ENCODE peak calls at places on chromosomes 3 and 15, in five cellular contexts. Q is ovary, I is WERI-Rb-1, U is colonic mucosa, F is SK-N-SH. C is an unnamed sample.

GRCh38 chr3:72665701-72666443 is 182.4 kb downstream of the SHQ1 start:
- DNase-seq in Q (no peak), I (peak; percentile 92), U (peak; percentile 75), F (peak; percentile 82), C (no peak)

GRCh38 chr3:52679139-52679538 is 6.6 kb downstream of the PBRM1 start:
- DNase-seq in Q (no peak), I (no peak), U (no peak), F (no peak), C (no peak)

GRCh38 chr3:139263798-139264197 is 80.0 kb upstream of the MRPS22 start:
- DNase-seq in Q (no peak), I (no peak), U (no peak), F (no peak), C (no peak)

GRCh38 chr15:25850154-25851111 is 12.7 kb downstream of the ATP10A start:
- DNase-seq in Q (peak; percentile 63), I (no peak), U (peak; percentile 57), F (peak; percentile 67), C (no peak)

GRCh38 chr3:11559816-11560633 is 83.7 kb downstream of the VGLL4 start:
- DNase-seq in Q (peak; percentile 47), I (no peak), U (no peak), F (no peak), C (no peak)

GRCh38 chr3:135929670-135930069 is 35.9 kb upstream of the PPP2R3A start:
- DNase-seq in Q (peak; percentile 64), I (no peak), U (no peak), F (no peak), C (no peak)

GRCh38 chr3:108106031-108106430 is 15.2 kb upstream of the CD47 start:
- DNase-seq in Q (no peak), I (no peak), U (no peak), F (no peak), C (no peak)

GRCh38 chr15:46897266-46897665 is 820.0 kb upstream of the SEMA6D start:
- DNase-seq in Q (no peak), I (no peak), U (no peak), F (no peak), C (no peak)

GRCh38 chr15:40696228-40696627 is 1.3 kb downstream of the RAD51 start:
- DNase-seq in Q (no peak), I (no peak), U (no peak), F (no peak), C (no peak)

GRCh38 chr3:52356126-52356525 is 40.0 kb downstream of the DNAH1 start:
- DNase-seq in Q (no peak), I (no peak), U (no peak), F (no peak), C (no peak)

GRCh38 chr3:123636431-123636841 is 51.6 kb upstream of the HACD2 start:
- DNase-seq in Q (peak; percentile 61), I (peak; percentile 97), U (no peak), F (no peak), C (no peak)

GRCh38 chr3:123633530-123633929 is 48.7 kb upstream of the HACD2 start:
- DNase-seq in Q (no peak), I (no peak), U (no peak), F (no peak), C (no peak)

GRCh38 chr3:123635220-123635619 is 50.4 kb upstream of the HACD2 start:
- DNase-seq in Q (no peak), I (no peak), U (no peak), F (no peak), C (no peak)

GRCh38 chr3:123635717-123636116 is 50.9 kb upstream of the HACD2 start:
- DNase-seq in Q (no peak), I (no peak), U (no peak), F (no peak), C (no peak)

DNA sequence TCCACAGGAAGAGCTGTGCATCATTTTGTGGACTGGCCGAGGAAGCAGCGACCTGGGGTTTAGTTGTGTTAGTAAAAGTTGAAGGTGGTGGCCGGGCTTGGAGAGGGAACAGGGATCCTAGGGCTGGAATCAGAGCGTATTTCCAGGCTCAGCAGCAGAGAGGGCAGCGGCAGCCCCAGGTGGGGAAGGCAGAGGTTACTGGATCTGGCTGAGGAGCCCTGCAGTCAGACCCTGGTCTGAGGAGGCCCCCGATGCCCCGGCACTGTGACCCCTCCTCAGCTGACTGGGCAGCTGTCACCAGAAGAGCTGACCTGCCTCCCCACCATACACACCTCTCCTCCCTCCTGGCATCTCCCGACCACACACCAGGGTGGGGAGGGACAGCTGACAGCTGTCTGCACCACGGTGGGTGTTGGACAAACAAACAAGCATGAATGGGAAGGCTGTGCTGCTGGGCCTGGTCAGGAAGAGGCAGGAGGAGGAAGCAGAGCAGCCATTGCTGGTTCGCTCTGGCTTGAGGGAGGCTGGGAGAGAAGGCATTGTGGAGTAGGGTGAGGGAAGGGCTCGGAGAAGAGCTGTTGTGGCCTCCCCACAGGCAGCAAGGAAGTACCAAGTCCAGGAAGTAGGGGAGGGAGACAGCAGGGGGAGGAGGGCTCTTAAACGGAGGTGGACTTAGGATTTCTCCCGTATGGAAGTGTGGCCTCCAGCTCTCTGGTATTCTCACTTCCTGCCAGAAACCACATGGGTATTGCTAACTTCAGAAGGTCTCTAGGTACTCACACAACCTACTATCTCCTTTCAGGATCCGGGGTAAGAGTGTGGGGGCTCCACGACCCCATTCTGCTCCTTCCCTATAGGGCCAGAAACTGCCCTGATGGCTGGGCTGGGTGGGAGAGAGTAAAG is 49.5 kb upstream of the HACD2 start:
- DNase-seq in Q (no peak), I (no peak), U (no peak), F (no peak), C (no peak)
- H3K27ac ChIP-seq in Q (peak overlapping the region; percentile 16), I (no peak overlapping the region), U (no peak overlapping the region), F (no peak overlapping the region), C (no peak overlapping the region)

GRCh38 chr3:115658032-115658336 is 34.7 kb downstream of the GAP43 start:
- DNase-seq in Q (no peak), I (no peak), U (no peak), F (no peak), C (no peak)

GRCh38 chr3:115658337-115659181 is 35.2 kb downstream of the GAP43 start:
- DNase-seq in Q (peak; percentile 84), I (peak; percentile 82), U (peak; percentile 70), F (peak; percentile 89), C (peak; percentile 78)

GRCh38 chr3:115659861-115660260 is 36.6 kb downstream of the GAP43 start:
- DNase-seq in Q (no peak), I (no peak), U (no peak), F (no peak), C (no peak)

GRCh38 chr3:115660646-115661442 is 37.5 kb downstream of the GAP43 start:
- DNase-seq in Q (no peak), I (no peak), U (no peak), F (no peak), C (no peak)

DNA sequence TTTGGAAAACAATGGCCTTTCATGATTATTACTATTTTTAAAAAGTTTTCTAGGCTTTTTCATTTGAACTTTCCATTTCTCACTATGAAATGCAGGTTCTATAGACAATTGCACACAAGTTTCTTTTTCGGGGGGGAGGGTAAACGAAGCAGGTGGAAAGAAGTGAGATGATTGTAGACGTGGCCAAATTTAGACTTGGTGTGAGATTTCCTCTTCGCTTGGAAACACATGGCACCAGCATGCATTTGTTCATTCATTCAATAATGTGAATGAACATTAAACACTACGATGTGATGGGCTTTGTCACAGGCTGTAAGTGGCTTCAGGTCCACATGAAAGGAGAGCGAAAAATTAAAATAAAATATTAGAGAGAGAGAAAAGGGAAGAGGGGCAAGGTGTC is 35.9 kb downstream of the GAP43 start:
- DNase-seq in Q (no peak), I (no peak), U (no peak), F (no peak), C (no peak)
- H3K4me3 ChIP-seq in Q (peak overlapping the region; percentile 67), I (no peak overlapping the region), U (peak overlapping the region; percentile 64), F (no peak overlapping the region), C (peak overlapping the region; percentile 85)

GRCh38 chr3:76646921-76647562 is 392.9 kb upstream of the ROBO2 start:
- DNase-seq in Q (no peak), I (peak; percentile 17), U (no peak), F (no peak), C (no peak)
- TF ChIP-seq CTCF in Q (no peak), I (peak; percentile 18), U (no peak), F (no peak), C (no peak)

DNA sequence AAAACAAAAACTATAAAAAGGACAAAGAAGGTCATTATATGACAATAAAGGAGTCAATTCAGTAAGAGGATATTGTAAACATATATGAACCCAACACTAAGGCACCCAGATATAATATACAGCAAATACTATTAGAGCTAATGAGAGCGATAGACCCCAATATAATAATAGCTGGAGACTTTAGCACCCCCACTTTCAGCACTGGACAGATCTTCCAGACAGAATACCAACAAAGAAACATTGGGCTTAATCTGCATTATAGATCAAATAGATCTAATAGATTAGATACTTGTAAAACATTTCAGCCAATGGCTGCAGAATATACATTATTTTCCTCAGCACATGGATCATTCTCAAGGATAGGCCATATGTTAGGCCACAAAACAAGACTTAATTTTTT is 53.4 kb downstream of the NUDT16 start:
- DNase-seq in Q (no peak), I (no peak), U (no peak), F (no peak), C (no peak)
- H3K27ac ChIP-seq in Q (no peak overlapping the region), I (no peak overlapping the region), U (no peak overlapping the region), F (no peak overlapping the region), C (no peak overlapping the region)

DNA sequence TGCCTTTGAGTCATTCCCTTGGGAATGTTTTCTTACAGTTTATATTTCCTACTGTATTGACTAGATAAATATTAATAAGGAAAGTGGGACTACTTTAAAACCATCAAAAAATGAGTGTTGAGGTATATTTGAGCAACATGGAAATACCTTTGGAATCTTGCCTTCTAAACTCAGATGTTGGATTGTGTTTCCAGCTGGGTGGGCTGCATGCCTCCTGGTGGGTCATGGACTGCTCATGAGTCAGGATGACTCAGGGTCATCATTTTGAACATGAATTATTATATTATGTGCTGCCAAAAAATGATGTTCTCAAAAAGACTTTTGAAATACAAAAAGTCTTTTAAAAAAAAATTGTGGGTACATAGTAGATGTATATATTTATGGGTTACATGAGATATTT is 41.1 kb upstream of the APH1B start:
- DNase-seq in Q (no peak), I (no peak), U (no peak), F (no peak), C (no peak)
- H3K4me3 ChIP-seq in Q (no peak overlapping the region), I (no peak overlapping the region), U (no peak overlapping the region), F (no peak overlapping the region), C (no peak overlapping the region)

GRCh38 chr3:25344609-25345008 is 83.5 kb upstream of the RARB start:
- DNase-seq in Q (no peak), I (no peak), U (no peak), F (no peak), C (no peak)

GRCh38 chr3:25338158-25338725 is 89.8 kb upstream of the RARB start:
- DNase-seq in Q (no peak), I (no peak), U (no peak), F (peak; percentile 46), C (no peak)

GRCh38 chr3:25335429-25335828 is 92.6 kb upstream of the RARB start:
- DNase-seq in Q (no peak), I (no peak), U (no peak), F (no peak), C (no peak)

GRCh38 chr3:25339220-25339619 is 88.8 kb upstream of the RARB start:
- DNase-seq in Q (no peak), I (no peak), U (no peak), F (no peak), C (no peak)
- TF ChIP-seq CTCF in Q (no peak), I (no peak), U (no peak), F (no peak), C (no peak)

C was measured in dorsolateral prefrontal cortex.